ENCODE peak calls at places on chromosomes 11 and 22, in seven cellular contexts. O, K, D, Z, G, V and L are unnamed samples.

GRCh38 chr11:24226606-24227005 is 270.2 kb upstream of the LUZP2 start:
- DNase-seq in G (no peak), V (no peak), D (no peak), Z (no peak), O (no peak), K (no peak), L (no peak)

GRCh38 chr11:86644291-86644690 is 28.1 kb downstream of the ME3 start:
- DNase-seq in O (no peak), G (no peak), Z (no peak), V (peak), D (no peak), K (peak), L (no peak)

GRCh38 chr22:49372530-49373288 is 455.0 kb downstream of the BRD1 start:
- DNase-seq in K (no peak), G (peak), O (peak), D (no peak), V (no peak), Z (no peak), L (peak)

GRCh38 chr11:30653606-30654005 is 67.5 kb upstream of the MPPED2 start:
- DNase-seq in O (no peak), K (no peak), D (no peak), V (no peak), G (no peak), Z (no peak), L (no peak)

GRCh38 chr11:113674397-113674685 is 31.8 kb downstream of the TMPRSS5 start:
- DNase-seq in G (no peak), V (no peak), O (no peak), D (no peak), Z (no peak), K (no peak), L (no peak)

GRCh38 chr11:74055938-74056337 is 47.1 kb upstream of the UCP3 start:
- DNase-seq in Z (no peak), O (no peak), D (no peak), G (no peak), V (peak), K (peak), L (no peak)

GRCh38 chr11:2519879-2520735 is 75.3 kb downstream of the KCNQ1 start:
- DNase-seq in D (no peak), Z (peak), V (no peak), O (no peak), G (no peak), K (no peak), L (peak)

GRCh38 chr11:10107522-10107921 is 186.5 kb downstream of the SBF2 start:
- DNase-seq in D (no peak), V (no peak), Z (no peak), G (no peak), O (no peak), K (no peak), L (no peak)

GRCh38 chr11:47234669-47235075 is 13.9 kb downstream of the ACP2 start:
- DNase-seq in O (peak), G (no peak), Z (peak), V (no peak), D (no peak), K (peak), L (no peak)

GRCh38 chr11:29310706-29311342 is 706.0 kb downstream of the KCNA4 start:
- DNase-seq in D (no peak), V (no peak), G (no peak), K (peak), O (no peak), Z (no peak), L (no peak)

GRCh38 chr11:90243534-90243933 is 20.7 kb upstream of the CHORDC1 start:
- DNase-seq in K (no peak), O (no peak), V (no peak), Z (no peak), D (no peak), G (no peak), L (no peak)

GRCh38 chr11:129695543-129696308 is 119.9 kb upstream of the TMEM45B start:
- DNase-seq in G (peak), V (peak), D (peak), K (peak), O (peak), Z (peak), L (no peak)

GRCh38 chr11:68057807-68058206 is 19.0 kb downstream of the TCIRG1 start:
- DNase-seq in K (no peak), D (no peak), Z (no peak), G (no peak), V (no peak), O (no peak), L (no peak)

GRCh38 chr11:88629496-88629895 is 292.0 kb upstream of the CTSC start:
- DNase-seq in K (peak), D (no peak), Z (no peak), V (no peak), O (no peak), G (no peak), L (no peak)

GRCh38 chr11:8317164-8317563 is 53.5 kb upstream of the LMO1 start:
- DNase-seq in O (no peak), Z (no peak), G (no peak), D (no peak), V (no peak), K (peak), L (no peak)

GRCh38 chr22:24554316-24555159 is at the start of gene GUCD1:
- DNase-seq in K (peak), O (no peak), Z (peak), D (no peak), G (peak), V (peak), L (no peak)

GRCh38 chr11:45341379-45341778 is 55.2 kb upstream of the SYT13 start:
- DNase-seq in Z (no peak), V (no peak), O (no peak), G (peak), D (no peak), K (no peak), L (no peak)

GRCh38 chr11:121081320-121081719 is 19.7 kb upstream of the TECTA start:
- DNase-seq in K (no peak), D (no peak), Z (no peak), G (no peak), V (no peak), O (no peak), L (no peak)

GRCh38 chr11:94794287-94795168 is 26.4 kb downstream of the AMOTL1 start:
- DNase-seq in Z (no peak), O (no peak), K (peak), G (no peak), V (peak), D (no peak), L (peak)

GRCh38 chr22:43066844-43067385 is 22.3 kb downstream of the TTLL1 start:
- DNase-seq in G (no peak), D (no peak), K (peak), O (no peak), V (peak), Z (no peak), L (no peak)

GRCh38 chr22:22943521-22944267 is 56.1 kb downstream of the IGLL5 start:
- DNase-seq in Z (no peak), V (no peak), D (no peak), K (no peak), O (no peak), G (peak), L (peak)

GRCh38 chr22:46219650-46220049 is 30.4 kb downstream of the CDPF1 start:
- DNase-seq in G (peak), Z (no peak), V (no peak), D (no peak), O (no peak), K (no peak), L (no peak)

GRCh38 chr11:134034496-134035381 is 34.1 kb upstream of the JAM3 start:
- DNase-seq in K (no peak), Z (no peak), G (peak), V (no peak), O (no peak), D (no peak), L (no peak)

GRCh38 chr22:36415415-36416168 is 27.8 kb upstream of the MYH9 start:
- DNase-seq in D (no peak), G (no peak), O (no peak), V (no peak), K (no peak), Z (no peak), L (no peak)

GRCh38 chr22:45125198-45125597 is 38.5 kb upstream of the NUP50 start:
- DNase-seq in V (no peak), D (no peak), Z (no peak), G (no peak), O (no peak), K (peak), L (no peak)